ENCODE peak calls at places on chromosomes 5 and 9, in seven cellular contexts. C is HFF-Myc, S is ascending aorta, R is AG04450, Y is HepG2, B is ovary, Q is Caco-2. T is an unnamed sample.

GRCh38 chr5:78610163-78610583 is 38.4 kb downstream of the LHFPL2 start:
- DNase-seq in C (no peak), S (no peak), R (no peak), Y (no peak), B (no peak), Q (no peak), T (peak)

GRCh38 chr5:1637639-1638481 is 114.1 kb upstream of the LPCAT1 start:
- DNase-seq in C (no peak), S (no peak), R (no peak), Y (no peak), B (no peak), Q (no peak), T (no peak)

GRCh38 chr9:25716220-25716872 is 38.1 kb upstream of the TUSC1 start:
- DNase-seq in C (peak), S (no peak), R (peak), Y (peak), B (no peak), Q (peak), T (peak)

GRCh38 chr5:42570946-42571625 is 147.8 kb downstream of the GHR start:
- DNase-seq in C (no peak), S (no peak), R (no peak), Y (no peak), B (no peak), Q (no peak), T (peak)

GRCh38 chr5:101788797-101789196 is 507.3 kb downstream of the SLCO4C1 start:
- DNase-seq in C (no peak), S (no peak), R (no peak), Y (no peak), B (no peak), Q (no peak), T (no peak)

GRCh38 chr9:84772511-84772910 is 103.0 kb downstream of the NTRK2 start:
- DNase-seq in C (no peak), S (no peak), R (no peak), Y (no peak), B (no peak), Q (no peak), T (no peak)

GRCh38 chr9:32427111-32427873 is 42.8 kb downstream of the ACO1 start:
- DNase-seq in C (no peak), S (no peak), R (no peak), Y (peak), B (no peak), Q (peak), T (peak)

GRCh38 chr9:69131682-69132081 is 42.4 kb upstream of the TJP2 start:
- DNase-seq in C (peak), S (no peak), R (peak), Y (peak), B (no peak), Q (peak), T (peak)

GRCh38 chr5:178284095-178284675 is 51.6 kb upstream of the PHYKPL start:
- DNase-seq in C (peak), S (no peak), R (no peak), Y (no peak), B (no peak), Q (no peak), T (peak)

DNA sequence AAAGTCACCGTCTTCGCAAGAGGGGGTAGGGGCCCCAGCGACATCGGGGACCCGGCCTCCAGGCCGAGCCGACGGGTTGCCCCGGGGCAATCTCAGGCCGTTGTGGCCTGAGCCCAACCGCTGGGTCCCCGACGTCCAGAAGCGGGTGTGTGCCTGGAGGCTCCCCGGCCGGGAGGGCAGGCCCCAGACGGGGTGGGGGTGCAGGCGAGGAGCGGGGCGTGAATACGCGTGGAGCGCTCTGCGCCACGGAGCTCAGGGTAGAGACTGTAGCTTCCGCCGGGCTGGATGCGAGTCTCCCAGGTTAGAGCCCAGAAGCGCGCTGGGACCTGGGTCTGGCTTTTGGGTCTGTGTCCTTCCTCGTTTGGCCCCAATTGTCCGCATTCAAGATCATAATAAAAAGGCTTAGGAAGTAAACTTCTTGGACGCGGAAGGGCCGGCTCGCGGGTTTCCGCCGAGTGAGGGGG is 3.5 kb downstream of the BARX1 start:
- DNase-seq in C (no peak), S (no peak), R (no peak), Y (no peak), B (no peak), Q (no peak), T (no peak)
- H3K4me3 ChIP-seq in C (no peak), S (peak), R (no peak), Y (no peak), B (peak), Q (no peak), T (no peak)

GRCh38 chr5:9956725-9957124 is 293.0 kb downstream of the ATPSCKMT start:
- DNase-seq in C (no peak), S (no peak), R (no peak), Y (no peak), B (no peak), Q (no peak), T (no peak)
- TF ChIP-seq CTCF in C (no peak), S (no peak), R (no peak), Y (no peak), B (no peak), Q (no peak), T (no peak)

GRCh38 chr5:154485092-154485491 is 7.1 kb upstream of the HAND1 start:
- DNase-seq in C (no peak), S (no peak), R (no peak), Y (no peak), B (no peak), Q (no peak), T (no peak)

GRCh38 chr5:154485850-154486426 is 7.9 kb upstream of the HAND1 start:
- DNase-seq in C (no peak), S (no peak), R (no peak), Y (no peak), B (no peak), Q (no peak), T (no peak)

GRCh38 chr5:154483654-154484392 is 5.8 kb upstream of the HAND1 start:
- DNase-seq in C (no peak), S (no peak), R (no peak), Y (no peak), B (no peak), Q (no peak), T (no peak)

GRCh38 chr5:154482528-154483449 is 4.8 kb upstream of the HAND1 start:
- DNase-seq in C (no peak), S (no peak), R (no peak), Y (no peak), B (no peak), Q (peak), T (no peak)

GRCh38 chr5:154484393-154484944 is 6.4 kb upstream of the HAND1 start:
- DNase-seq in C (no peak), S (no peak), R (no peak), Y (no peak), B (no peak), Q (no peak), T (no peak)
- H3K4me3 ChIP-seq in C (no peak), S (no peak), R (no peak), Y (no peak), B (no peak), Q (no peak), T (no peak)

GRCh38 chr5:140168371-140168770 is 6.6 kb upstream of the CYSTM1 start:
- DNase-seq in C (no peak), S (no peak), R (no peak), Y (no peak), B (no peak), Q (no peak), T (no peak)

GRCh38 chr5:140165921-140166270 is 9.1 kb upstream of the CYSTM1 start:
- DNase-seq in C (no peak), S (no peak), R (no peak), Y (no peak), B (no peak), Q (no peak), T (no peak)

GRCh38 chr5:140166911-140167310 is 8.1 kb upstream of the CYSTM1 start:
- DNase-seq in C (no peak), S (no peak), R (no peak), Y (no peak), B (no peak), Q (no peak), T (no peak)

GRCh38 chr5:140172473-140172872 is 2.5 kb upstream of the CYSTM1 start:
- DNase-seq in C (no peak), S (no peak), R (no peak), Y (peak), B (no peak), Q (no peak), T (no peak)

GRCh38 chr5:140169410-140169809 is 5.6 kb upstream of the CYSTM1 start:
- DNase-seq in C (no peak), S (no peak), R (no peak), Y (no peak), B (no peak), Q (peak), T (peak)
- TF ChIP-seq CTCF in C (peak), S (no peak), R (no peak), Y (peak), B (no peak), Q (peak), T (peak)

GRCh38 chr5:69491027-69491426 is 1.6 kb upstream of the OCLN start:
- DNase-seq in C (no peak), S (no peak), R (no peak), Y (no peak), B (no peak), Q (no peak), T (no peak)

GRCh38 chr5:69491838-69492390 is 676 bp upstream of the OCLN start:
- DNase-seq in C (no peak), S (no peak), R (no peak), Y (no peak), B (no peak), Q (no peak), T (no peak)

GRCh38 chr5:69494481-69494880 is 1.9 kb downstream of the OCLN start:
- DNase-seq in C (no peak), S (no peak), R (no peak), Y (no peak), B (no peak), Q (no peak), T (no peak)

GRCh38 chr5:69492391-69493234 is at the start of gene OCLN:
- DNase-seq in C (no peak), S (no peak), R (no peak), Y (peak), B (no peak), Q (peak), T (no peak)

GRCh38 chr5:69493235-69493925 is 790 bp downstream of the OCLN start:
- DNase-seq in C (no peak), S (no peak), R (no peak), Y (no peak), B (no peak), Q (peak), T (no peak)
- H3K4me3 ChIP-seq in C (peak), S (peak), R (peak), Y (peak), B (peak), Q (peak), T (peak)

GRCh38 chr9:132046456-132046855 is 33.2 kb downstream of the MED27 start:
- DNase-seq in C (no peak), S (no peak), R (no peak), Y (no peak), B (no peak), Q (no peak), T (no peak)

GRCh38 chr9:132044176-132044880 is 35.3 kb downstream of the MED27 start:
- DNase-seq in C (no peak), S (no peak), R (no peak), Y (no peak), B (no peak), Q (no peak), T (no peak)

GRCh38 chr9:132041825-132042224 is 37.8 kb downstream of the MED27 start:
- DNase-seq in C (no peak), S (no peak), R (no peak), Y (no peak), B (no peak), Q (no peak), T (no peak)

GRCh38 chr9:132042324-132042723 is 37.3 kb downstream of the MED27 start:
- DNase-seq in C (peak), S (no peak), R (peak), Y (no peak), B (no peak), Q (no peak), T (peak)

DNA sequence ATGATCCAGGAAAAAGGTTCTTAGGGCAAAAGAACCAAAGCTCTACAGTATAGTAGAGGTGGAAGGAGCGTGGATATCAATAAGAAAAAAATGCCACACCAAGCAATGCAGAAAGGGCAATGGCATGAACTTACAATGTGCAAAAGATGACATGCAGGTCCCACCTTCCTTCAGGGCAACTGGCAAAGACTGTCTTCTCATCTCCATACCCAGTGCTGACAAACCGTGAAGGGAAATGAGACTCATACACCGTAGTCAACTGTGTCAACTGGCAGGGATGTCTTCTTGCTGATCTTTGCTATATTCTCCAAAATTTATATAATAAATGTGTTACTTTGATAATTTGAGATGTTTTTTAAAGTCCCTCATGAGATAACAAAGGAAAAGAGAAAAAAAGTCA is 36.0 kb downstream of the MED27 start:
- DNase-seq in C (no peak), S (no peak), R (no peak), Y (no peak), B (no peak), Q (no peak), T (no peak)
- TF ChIP-seq CTCF in C (no peak), S (no peak), R (no peak), Y (no peak), B (no peak), Q (no peak), T (no peak)